ENCODE peak calls at places on chromosomes 12 and 14, in nine cellular contexts. I is psoas muscle, Y is left lung, C is A549, T is uterus, R is spleen, S is lung, K is Peyer's patch, L is transverse colon. F is an unnamed sample.

GRCh38 chr14:24913746-24914145 is 136.2 kb downstream of the STXBP6 start:
- DNase-seq in K (no peak), I (no peak), C (no peak), L (no peak), R (no peak), Y (no peak), T (no peak), S (no peak), F (no peak)

GRCh38 chr14:103739793-103740501 is 24.3 kb downstream of the ZFYVE21 start:
- DNase-seq in I (no peak), L (no peak), Y (peak; percentile 77), R (peak; percentile 62), K (peak; percentile 41), S (no peak), T (no peak), C (no peak), F (no peak)

GRCh38 chr14:23640524-23641141 is 4.5 kb downstream of the DHRS2 start:
- DNase-seq in L (peak; percentile 39), T (peak; percentile 80), I (peak; percentile 40), R (no peak), Y (no peak), S (no peak), K (no peak), C (no peak), F (no peak)

GRCh38 chr12:95393191-95393790 is 80.7 kb upstream of the METAP2 start:
- DNase-seq in R (no peak), S (no peak), K (no peak), I (no peak), C (no peak), L (no peak), Y (no peak), T (no peak), F (no peak)

GRCh38 chr12:118704517-118704916 is 276.8 kb upstream of the SRRM4 start:
- DNase-seq in L (no peak), K (no peak), R (no peak), I (no peak), T (no peak), S (no peak), C (no peak), Y (no peak), F (no peak)

GRCh38 chr12:93379432-93380308 is 1.9 kb downstream of the NUDT4 start:
- DNase-seq in I (no peak), T (no peak), L (no peak), C (no peak), Y (no peak), S (no peak), K (no peak), R (no peak), F (no peak)

GRCh38 chr12:77229640-77230442 is 164.5 kb upstream of the E2F7 start:
- DNase-seq in L (no peak), R (no peak), Y (no peak), T (no peak), I (no peak), K (no peak), C (no peak), S (no peak), F (no peak)

GRCh38 chr12:132125736-132126135 is 18.4 kb downstream of the DDX51 start:
- DNase-seq in I (no peak), T (no peak), K (no peak), R (no peak), Y (no peak), S (no peak), L (no peak), C (no peak), F (no peak)

GRCh38 chr12:4909734-4910501 is at the start of gene KCNA1:
- DNase-seq in T (no peak), Y (peak; percentile 74), I (peak; percentile 23), S (no peak), R (no peak), C (no peak), K (no peak), L (no peak), F (no peak)

GRCh38 chr12:52260351-52261210 is 13.9 kb upstream of the KRT86 start:
- DNase-seq in C (no peak), S (no peak), Y (no peak), R (peak; percentile 2), T (no peak), I (no peak), L (no peak), K (no peak), F (no peak)

GRCh38 chr12:85448548-85449139 is 168.6 kb downstream of the ALX1 start:
- DNase-seq in L (no peak), Y (no peak), S (no peak), R (no peak), I (no peak), K (no peak), T (no peak), C (no peak), F (no peak)

GRCh38 chr14:24241829-24242443 is 487 bp downstream of the TINF2 start:
- DNase-seq in T (peak; percentile 93), K (peak; percentile 97), Y (peak; percentile 98), S (peak; percentile 94), I (peak; percentile 94), L (peak; percentile 95), R (peak; percentile 99), C (peak; percentile 97), F (peak; percentile 95)

GRCh38 chr12:47094804-47095203 is 15.0 kb upstream of the AMIGO2 start:
- DNase-seq in C (no peak), T (no peak), S (no peak), L (no peak), R (no peak), Y (no peak), I (no peak), K (no peak), F (no peak)

GRCh38 chr12:128387811-128388422 is 120.9 kb downstream of the TMEM132C start:
- DNase-seq in S (peak; percentile 38), Y (no peak), T (peak; percentile 31), C (peak; percentile 30), R (no peak), L (peak; percentile 36), I (peak; percentile 29), K (peak; percentile 50), F (peak; percentile 35)

GRCh38 chr12:2722806-2723205 is 72.0 kb upstream of the FKBP4 start:
- DNase-seq in C (no peak), S (no peak), R (no peak), L (no peak), K (no peak), T (no peak), Y (no peak), I (no peak), F (peak; percentile 39)

GRCh38 chr12:45986646-45987338 is 3.6 kb downstream of the SCAF11 start:
- DNase-seq in R (no peak), S (no peak), L (no peak), C (no peak), I (no peak), Y (no peak), K (no peak), T (no peak), F (no peak)

GRCh38 chr12:67394600-67394999 is 125.4 kb downstream of the CAND1 start:
- DNase-seq in K (no peak), C (no peak), I (peak; percentile 68), S (no peak), R (no peak), Y (no peak), L (no peak), T (peak; percentile 39), F (peak; percentile 56)

GRCh38 chr12:102869571-102869970 is 47.5 kb downstream of the PAH start:
- DNase-seq in L (no peak), C (no peak), R (no peak), K (no peak), S (no peak), T (no peak), Y (no peak), I (no peak), F (no peak)

GRCh38 chr14:27145170-27145569 is 547.3 kb upstream of the NOVA1 start:
- DNase-seq in K (no peak), Y (no peak), S (no peak), T (no peak), L (no peak), R (no peak), C (no peak), I (no peak), F (no peak)

GRCh38 chr12:90953956-90954421 is 987 bp downstream of the CCER1 start:
- DNase-seq in R (no peak), T (no peak), C (no peak), I (peak; percentile 16), S (no peak), L (no peak), Y (peak; percentile 75), K (no peak), F (no peak)

GRCh38 chr12:38385492-38385864 is 68.9 kb downstream of the ALG10B start:
- DNase-seq in T (no peak), K (no peak), S (no peak), L (no peak), Y (no peak), C (no peak), I (no peak), R (no peak), F (no peak)

GRCh38 chr12:100826323-100826722 is 31.7 kb downstream of the ANO4 start:
- DNase-seq in Y (no peak), R (no peak), T (peak; percentile 14), S (peak; percentile 29), K (no peak), C (peak; percentile 8), L (peak; percentile 17), I (peak; percentile 14), F (peak; percentile 24)

GRCh38 chr14:55028476-55028875 is 1.4 kb downstream of the SOCS4 start:
- DNase-seq in R (no peak), C (no peak), I (no peak), Y (no peak), L (no peak), T (no peak), K (no peak), S (no peak), F (no peak)
- H3K4me1 ChIP-seq in R (peaks cover 53% of the 10 kb centered on the region), C (peaks cover 56% of the 10 kb centered on the region), I (peaks cover 22% of the 10 kb centered on the region), Y (peaks cover 42% of the 10 kb centered on the region), L (peaks cover 31% of the 10 kb centered on the region), T (peaks cover 3% of the 10 kb centered on the region), K (peaks cover 32% of the 10 kb centered on the region), S (no peaks in the 10 kb centered on the region), F (peaks cover 12% of the 10 kb centered on the region)

DNA sequence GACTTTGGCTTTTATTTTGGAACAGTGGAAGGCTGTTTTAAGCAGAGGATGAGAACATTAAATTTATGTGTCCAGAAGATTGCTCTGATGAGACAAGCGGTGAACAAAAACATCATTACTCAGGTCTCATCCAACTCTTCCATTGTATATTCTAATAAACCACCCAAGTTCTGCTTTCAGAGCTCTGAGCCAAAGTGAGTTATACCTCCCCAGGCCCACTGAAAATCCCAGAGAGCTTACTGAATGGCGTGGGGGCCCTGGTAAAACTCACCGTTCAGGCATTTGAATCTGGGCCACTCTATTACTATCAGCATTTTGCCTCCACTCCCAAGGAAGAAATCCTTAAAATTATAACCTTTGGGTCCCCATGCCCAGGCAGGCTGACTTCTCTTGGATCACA is 122.0 kb upstream of the HIF1A start:
- DNase-seq in C (no peak), R (no peak), I (no peak), Y (no peak), T (no peak), S (no peak), L (no peak), K (no peak), F (no peak)
- H3K27ac ChIP-seq in C (peak overlapping the region; percentile 58), R (no peak overlapping the region), I (no peak overlapping the region), Y (no peak overlapping the region), T (peak overlapping the region; percentile 37), S (no peak overlapping the region), L (no peak overlapping the region), K (peak overlapping the region; percentile 18), F (no peak overlapping the region)

GRCh38 chr12:752673-753400 is 458 bp downstream of the WNK1 start:
- DNase-seq in K (peak; percentile 79), C (no peak), L (peak; percentile 69), R (peak; percentile 94), I (peak; percentile 75), Y (peak; percentile 93), T (no peak), S (peak; percentile 54), F (peak; percentile 62)
- TF ChIP-seq CTCF in K (no peak), C (no peak), L (peak; percentile 27), R (peak; percentile 34), I (peak; percentile 33), Y (peak; percentile 19), T (peak; percentile 16), S (no peak), F (no peak)

GRCh38 chr14:89415139-89415538 is 1.9 kb downstream of the FOXN3 start:
- DNase-seq in I (no peak), L (no peak), S (no peak), C (no peak), Y (no peak), T (no peak), K (no peak), R (no peak), F (no peak)
- H3K4me1 ChIP-seq in I (peaks cover 30% of the 10 kb centered on the region), L (peaks cover 32% of the 10 kb centered on the region), S (peaks cover 15% of the 10 kb centered on the region), C (peaks cover 11% of the 10 kb centered on the region), Y (peaks cover 45% of the 10 kb centered on the region), T (peaks cover 7% of the 10 kb centered on the region), K (peaks cover 34% of the 10 kb centered on the region), R (peaks cover 42% of the 10 kb centered on the region), F (peaks cover 9% of the 10 kb centered on the region)